ENCODE peak calls at places on chromosomes 13 and 19, in eight cellular contexts. One of them, this sample, is unnamed.

GRCh38 chr13:111474136-111475002 is 153.9 kb downstream of the TEX29 start:
- DNase-seq in colonic mucosa: no peak
- DNase-seq in anterior cingulate cortex: no peak
- DNase-seq in lower lobe of right lung: no peak
- DNase-seq in germinal center: peak; percentile 21
- DNase-seq in EL: peak; percentile 38
- DNase-seq in CD4-positive, CD25-positive, alpha-beta regulatory T cell: no peak
- DNase-seq in activated T-helper 1 cell treated with anti-CD3 and anti-CD28 coated beads, Interleukin-2, amount 50 U/mL, for 16 hours: no peak
- DNase-seq in this sample: no peak

GRCh38 chr13:90710355-90710754 is 637.1 kb upstream of the MIR17HG start:
- DNase-seq in colonic mucosa: no peak
- DNase-seq in anterior cingulate cortex: no peak
- DNase-seq in lower lobe of right lung: no peak
- DNase-seq in germinal center: no peak
- DNase-seq in EL: no peak
- DNase-seq in CD4-positive, CD25-positive, alpha-beta regulatory T cell: no peak
- DNase-seq in activated T-helper 1 cell treated with anti-CD3 and anti-CD28 coated beads, Interleukin-2, amount 50 U/mL, for 16 hours: no peak
- DNase-seq in this sample: no peak

GRCh38 chr13:24124789-24125476 is 35.6 kb upstream of the SPATA13 start:
- DNase-seq in colonic mucosa: no peak
- DNase-seq in anterior cingulate cortex: no peak
- DNase-seq in lower lobe of right lung: no peak
- DNase-seq in germinal center: peak; percentile 26
- DNase-seq in EL: no peak
- DNase-seq in CD4-positive, CD25-positive, alpha-beta regulatory T cell: no peak
- DNase-seq in activated T-helper 1 cell treated with anti-CD3 and anti-CD28 coated beads, Interleukin-2, amount 50 U/mL, for 16 hours: no peak
- DNase-seq in this sample: no peak

GRCh38 chr13:50531917-50532899 is 311.3 kb downstream of the DLEU7 start:
- DNase-seq in colonic mucosa: no peak
- DNase-seq in anterior cingulate cortex: no peak
- DNase-seq in lower lobe of right lung: no peak
- DNase-seq in germinal center: no peak
- DNase-seq in EL: peak; percentile 36
- DNase-seq in CD4-positive, CD25-positive, alpha-beta regulatory T cell: no peak
- DNase-seq in activated T-helper 1 cell treated with anti-CD3 and anti-CD28 coated beads, Interleukin-2, amount 50 U/mL, for 16 hours: no peak
- DNase-seq in this sample: no peak

GRCh38 chr13:33868343-33868994 is 50.5 kb downstream of the RFC3 start:
- DNase-seq in colonic mucosa: no peak
- DNase-seq in anterior cingulate cortex: no peak
- DNase-seq in lower lobe of right lung: no peak
- DNase-seq in germinal center: no peak
- DNase-seq in EL: no peak
- DNase-seq in CD4-positive, CD25-positive, alpha-beta regulatory T cell: no peak
- DNase-seq in activated T-helper 1 cell treated with anti-CD3 and anti-CD28 coated beads, Interleukin-2, amount 50 U/mL, for 16 hours: no peak
- DNase-seq in this sample: no peak

GRCh38 chr19:16363133-16363851 is 38.7 kb downstream of the KLF2 start:
- DNase-seq in colonic mucosa: peak; percentile 95
- DNase-seq in anterior cingulate cortex: no peak
- DNase-seq in lower lobe of right lung: peak; percentile 80
- DNase-seq in germinal center: no peak
- DNase-seq in EL: no peak
- DNase-seq in CD4-positive, CD25-positive, alpha-beta regulatory T cell: no peak
- DNase-seq in activated T-helper 1 cell treated with anti-CD3 and anti-CD28 coated beads, Interleukin-2, amount 50 U/mL, for 16 hours: no peak
- DNase-seq in this sample: no peak

GRCh38 chr19:57974434-57974833 is at the start of gene C19orf18:
- DNase-seq in colonic mucosa: no peak
- DNase-seq in anterior cingulate cortex: no peak
- DNase-seq in lower lobe of right lung: no peak
- DNase-seq in germinal center: no peak
- DNase-seq in EL: no peak
- DNase-seq in CD4-positive, CD25-positive, alpha-beta regulatory T cell: no peak
- DNase-seq in activated T-helper 1 cell treated with anti-CD3 and anti-CD28 coated beads, Interleukin-2, amount 50 U/mL, for 16 hours: no peak
- DNase-seq in this sample: no peak

GRCh38 chr13:93364166-93364565 is 137.6 kb downstream of the GPC6 start:
- DNase-seq in colonic mucosa: no peak
- DNase-seq in anterior cingulate cortex: no peak
- DNase-seq in lower lobe of right lung: no peak
- DNase-seq in germinal center: no peak
- DNase-seq in EL: peak; percentile 36
- DNase-seq in CD4-positive, CD25-positive, alpha-beta regulatory T cell: no peak
- DNase-seq in activated T-helper 1 cell treated with anti-CD3 and anti-CD28 coated beads, Interleukin-2, amount 50 U/mL, for 16 hours: no peak
- DNase-seq in this sample: no peak

GRCh38 chr13:26872444-26873173 is 112.0 kb upstream of the GPR12 start:
- DNase-seq in colonic mucosa: peak; percentile 58
- DNase-seq in anterior cingulate cortex: peak; percentile 68
- DNase-seq in lower lobe of right lung: peak; percentile 53
- DNase-seq in germinal center: peak; percentile 52
- DNase-seq in EL: peak; percentile 44
- DNase-seq in CD4-positive, CD25-positive, alpha-beta regulatory T cell: peak; percentile 10
- DNase-seq in activated T-helper 1 cell treated with anti-CD3 and anti-CD28 coated beads, Interleukin-2, amount 50 U/mL, for 16 hours: peak; percentile 7
- DNase-seq in this sample: no peak

GRCh38 chr13:81929988-81930387 is 1589.1 kb upstream of the SPRY2 start:
- DNase-seq in colonic mucosa: no peak
- DNase-seq in anterior cingulate cortex: no peak
- DNase-seq in lower lobe of right lung: no peak
- DNase-seq in germinal center: no peak
- DNase-seq in EL: peak; percentile 40
- DNase-seq in CD4-positive, CD25-positive, alpha-beta regulatory T cell: no peak
- DNase-seq in activated T-helper 1 cell treated with anti-CD3 and anti-CD28 coated beads, Interleukin-2, amount 50 U/mL, for 16 hours: no peak
- DNase-seq in this sample: no peak

GRCh38 chr19:35845215-35846037 is 6.9 kb downstream of the NPHS1 start:
- DNase-seq in colonic mucosa: peak; percentile 69
- DNase-seq in anterior cingulate cortex: no peak
- DNase-seq in lower lobe of right lung: no peak
- DNase-seq in germinal center: no peak
- DNase-seq in EL: no peak
- DNase-seq in CD4-positive, CD25-positive, alpha-beta regulatory T cell: no peak
- DNase-seq in activated T-helper 1 cell treated with anti-CD3 and anti-CD28 coated beads, Interleukin-2, amount 50 U/mL, for 16 hours: no peak
- DNase-seq in this sample: no peak

GRCh38 chr13:50098693-50099092 is 83.4 kb downstream of the KCNRG start:
- DNase-seq in colonic mucosa: no peak
- DNase-seq in anterior cingulate cortex: no peak
- DNase-seq in lower lobe of right lung: no peak
- DNase-seq in germinal center: no peak
- DNase-seq in EL: no peak
- DNase-seq in CD4-positive, CD25-positive, alpha-beta regulatory T cell: no peak
- DNase-seq in activated T-helper 1 cell treated with anti-CD3 and anti-CD28 coated beads, Interleukin-2, amount 50 U/mL, for 16 hours: no peak
- DNase-seq in this sample: no peak

GRCh38 chr19:56765107-56765506 is 75.4 kb downstream of the PEG3 start:
- DNase-seq in colonic mucosa: peak; percentile 33
- DNase-seq in anterior cingulate cortex: peak; percentile 74
- DNase-seq in lower lobe of right lung: peak; percentile 50
- DNase-seq in germinal center: peak; percentile 5
- DNase-seq in EL: no peak
- DNase-seq in CD4-positive, CD25-positive, alpha-beta regulatory T cell: no peak
- DNase-seq in activated T-helper 1 cell treated with anti-CD3 and anti-CD28 coated beads, Interleukin-2, amount 50 U/mL, for 16 hours: no peak
- DNase-seq in this sample: peak; percentile 71

GRCh38 chr13:99766641-99767045 is 204.9 kb downstream of the ZIC5 start:
- DNase-seq in colonic mucosa: no peak
- DNase-seq in anterior cingulate cortex: no peak
- DNase-seq in lower lobe of right lung: no peak
- DNase-seq in germinal center: no peak
- DNase-seq in EL: peak; percentile 2
- DNase-seq in CD4-positive, CD25-positive, alpha-beta regulatory T cell: no peak
- DNase-seq in activated T-helper 1 cell treated with anti-CD3 and anti-CD28 coated beads, Interleukin-2, amount 50 U/mL, for 16 hours: no peak
- DNase-seq in this sample: no peak

GRCh38 chr19:648904-649733 is 9.4 kb downstream of the FGF22 start:
- DNase-seq in colonic mucosa: no peak
- DNase-seq in anterior cingulate cortex: no peak
- DNase-seq in lower lobe of right lung: no peak
- DNase-seq in germinal center: no peak
- DNase-seq in EL: no peak
- DNase-seq in CD4-positive, CD25-positive, alpha-beta regulatory T cell: no peak
- DNase-seq in activated T-helper 1 cell treated with anti-CD3 and anti-CD28 coated beads, Interleukin-2, amount 50 U/mL, for 16 hours: no peak
- DNase-seq in this sample: no peak

GRCh38 chr19:5697890-5698634 is 8.0 kb downstream of the RPL36 start:
- DNase-seq in colonic mucosa: no peak
- DNase-seq in anterior cingulate cortex: no peak
- DNase-seq in lower lobe of right lung: no peak
- DNase-seq in germinal center: no peak
- DNase-seq in EL: no peak
- DNase-seq in CD4-positive, CD25-positive, alpha-beta regulatory T cell: no peak
- DNase-seq in activated T-helper 1 cell treated with anti-CD3 and anti-CD28 coated beads, Interleukin-2, amount 50 U/mL, for 16 hours: no peak
- DNase-seq in this sample: no peak

GRCh38 chr19:2755448-2755705 is 15.6 kb upstream of the SLC39A3 start:
- DNase-seq in colonic mucosa: no peak
- DNase-seq in anterior cingulate cortex: no peak
- DNase-seq in lower lobe of right lung: no peak
- DNase-seq in germinal center: no peak
- DNase-seq in EL: no peak
- DNase-seq in CD4-positive, CD25-positive, alpha-beta regulatory T cell: no peak
- DNase-seq in activated T-helper 1 cell treated with anti-CD3 and anti-CD28 coated beads, Interleukin-2, amount 50 U/mL, for 16 hours: no peak
- DNase-seq in this sample: no peak

GRCh38 chr19:4980087-4980486 is 11.2 kb downstream of the KDM4B start:
- DNase-seq in colonic mucosa: no peak
- DNase-seq in anterior cingulate cortex: no peak
- DNase-seq in lower lobe of right lung: no peak
- DNase-seq in germinal center: no peak
- DNase-seq in EL: peak; percentile 42
- DNase-seq in CD4-positive, CD25-positive, alpha-beta regulatory T cell: no peak
- DNase-seq in activated T-helper 1 cell treated with anti-CD3 and anti-CD28 coated beads, Interleukin-2, amount 50 U/mL, for 16 hours: no peak
- DNase-seq in this sample: no peak

GRCh38 chr13:98509271-98510155 is 67.4 kb downstream of the STK24 start:
- DNase-seq in colonic mucosa: peak; percentile 78
- DNase-seq in anterior cingulate cortex: no peak
- DNase-seq in lower lobe of right lung: peak; percentile 74
- DNase-seq in germinal center: peak; percentile 20
- DNase-seq in EL: peak; percentile 92
- DNase-seq in CD4-positive, CD25-positive, alpha-beta regulatory T cell: peak; percentile 19
- DNase-seq in activated T-helper 1 cell treated with anti-CD3 and anti-CD28 coated beads, Interleukin-2, amount 50 U/mL, for 16 hours: peak; percentile 23
- DNase-seq in this sample: no peak

GRCh38 chr13:49587311-49587847 is 2.0 kb upstream of the RCBTB1 start:
- DNase-seq in colonic mucosa: no peak
- DNase-seq in anterior cingulate cortex: no peak
- DNase-seq in lower lobe of right lung: no peak
- DNase-seq in germinal center: no peak
- DNase-seq in EL: peak; percentile 47
- DNase-seq in CD4-positive, CD25-positive, alpha-beta regulatory T cell: no peak
- DNase-seq in activated T-helper 1 cell treated with anti-CD3 and anti-CD28 coated beads, Interleukin-2, amount 50 U/mL, for 16 hours: no peak
- DNase-seq in this sample: no peak

GRCh38 chr13:99380921-99381645 is 73.9 kb upstream of the GPR183 start:
- DNase-seq in colonic mucosa: no peak
- DNase-seq in anterior cingulate cortex: no peak
- DNase-seq in lower lobe of right lung: no peak
- DNase-seq in germinal center: no peak
- DNase-seq in EL: no peak
- DNase-seq in CD4-positive, CD25-positive, alpha-beta regulatory T cell: peak; percentile 50
- DNase-seq in activated T-helper 1 cell treated with anti-CD3 and anti-CD28 coated beads, Interleukin-2, amount 50 U/mL, for 16 hours: no peak
- DNase-seq in this sample: no peak

GRCh38 chr19:50983625-50984292 is at the start of gene KLK7:
- DNase-seq in colonic mucosa: no peak
- DNase-seq in anterior cingulate cortex: no peak
- DNase-seq in lower lobe of right lung: no peak
- DNase-seq in germinal center: no peak
- DNase-seq in EL: no peak
- DNase-seq in CD4-positive, CD25-positive, alpha-beta regulatory T cell: no peak
- DNase-seq in activated T-helper 1 cell treated with anti-CD3 and anti-CD28 coated beads, Interleukin-2, amount 50 U/mL, for 16 hours: no peak
- DNase-seq in this sample: no peak

GRCh38 chr19:10433131-10433536 is 12.8 kb downstream of the PDE4A start:
- DNase-seq in colonic mucosa: no peak
- DNase-seq in anterior cingulate cortex: no peak
- DNase-seq in lower lobe of right lung: no peak
- DNase-seq in germinal center: no peak
- DNase-seq in EL: no peak
- DNase-seq in CD4-positive, CD25-positive, alpha-beta regulatory T cell: no peak
- DNase-seq in activated T-helper 1 cell treated with anti-CD3 and anti-CD28 coated beads, Interleukin-2, amount 50 U/mL, for 16 hours: no peak
- DNase-seq in this sample: peak; percentile 38

GRCh38 chr13:101881593-101881992 is 429.1 kb downstream of the ITGBL1 start:
- DNase-seq in colonic mucosa: no peak
- DNase-seq in anterior cingulate cortex: no peak
- DNase-seq in lower lobe of right lung: no peak
- DNase-seq in germinal center: no peak
- DNase-seq in EL: no peak
- DNase-seq in CD4-positive, CD25-positive, alpha-beta regulatory T cell: no peak
- DNase-seq in activated T-helper 1 cell treated with anti-CD3 and anti-CD28 coated beads, Interleukin-2, amount 50 U/mL, for 16 hours: no peak
- DNase-seq in this sample: no peak

GRCh38 chr19:49017041-49017665 is at the start of gene LHB:
- DNase-seq in colonic mucosa: no peak
- DNase-seq in anterior cingulate cortex: no peak
- DNase-seq in lower lobe of right lung: no peak
- DNase-seq in germinal center: no peak
- DNase-seq in EL: no peak
- DNase-seq in CD4-positive, CD25-positive, alpha-beta regulatory T cell: no peak
- DNase-seq in activated T-helper 1 cell treated with anti-CD3 and anti-CD28 coated beads, Interleukin-2, amount 50 U/mL, for 16 hours: no peak
- DNase-seq in this sample: no peak

GRCh38 chr13:112341446-112341845 is 34.7 kb upstream of the SPACA7 start:
- DNase-seq in colonic mucosa: no peak
- DNase-seq in anterior cingulate cortex: no peak
- DNase-seq in lower lobe of right lung: no peak
- DNase-seq in germinal center: no peak
- DNase-seq in EL: no peak
- DNase-seq in CD4-positive, CD25-positive, alpha-beta regulatory T cell: no peak
- DNase-seq in activated T-helper 1 cell treated with anti-CD3 and anti-CD28 coated beads, Interleukin-2, amount 50 U/mL, for 16 hours: no peak
- DNase-seq in this sample: no peak